ENCODE peak calls at places on chromosomes 16 and 17, in four cellular contexts. C is GM12878, W is GM12891, P is HL-60. E is an unnamed sample.

GRCh38 chr16:74279266-74279665 is 17.3 kb upstream of the PSMD7 start:
- DNase-seq in C (no peak), W (no peak), P (no peak), E (no peak)

GRCh38 chr17:60154616-60155426 is 5.0 kb downstream of the CA4 start:
- DNase-seq in C (no peak), W (no peak), P (no peak), E (no peak)

GRCh38 chr16:71626018-71626857 is at the start of gene MARVELD3:
- DNase-seq in C (no peak), W (peak; percentile 41), P (no peak), E (peak; percentile 60)

GRCh38 chr16:84643180-84643583 is 5.1 kb upstream of the KLHL36 start:
- DNase-seq in C (no peak), W (no peak), P (peak; percentile 86), E (no peak)

GRCh38 chr17:73644145-73645049 is at the start of gene SDK2:
- DNase-seq in C (no peak), W (peak; percentile 32), P (no peak), E (no peak)

GRCh38 chr17:45093444-45094110 is 32.5 kb downstream of the NMT1 start:
- DNase-seq in C (no peak), W (no peak), P (no peak), E (no peak)

GRCh38 chr16:81618187-81618586 is 160.9 kb upstream of the PLCG2 start:
- DNase-seq in C (no peak), W (no peak), P (no peak), E (no peak)

GRCh38 chr16:68328151-68328859 is 17.5 kb downstream of the PRMT7 start:
- DNase-seq in C (peak; percentile 57), W (peak; percentile 62), P (peak; percentile 66), E (peak; percentile 78)

GRCh38 chr17:17511293-17511741 is 15.1 kb upstream of the RASD1 start:
- DNase-seq in C (no peak), W (no peak), P (no peak), E (no peak)

GRCh38 chr17:31588034-31588433 is 196.6 kb downstream of the RAB11FIP4 start:
- DNase-seq in C (no peak), W (no peak), P (no peak), E (no peak)

GRCh38 chr16:87457051-87457611 is 35.7 kb downstream of the ZCCHC14 start:
- DNase-seq in C (no peak), W (no peak), P (no peak), E (no peak)

GRCh38 chr17:65664296-65664695 is 102.8 kb upstream of the AXIN2 start:
- DNase-seq in C (no peak), W (no peak), P (no peak), E (no peak)

GRCh38 chr16:49000594-49000993 is 281.0 kb downstream of the CBLN1 start:
- DNase-seq in C (no peak), W (no peak), P (no peak), E (peak; percentile 18)

GRCh38 chr16:46812781-46813555 is 18.0 kb downstream of the C16orf87 start:
- DNase-seq in C (no peak), W (no peak), P (no peak), E (no peak)

GRCh38 chr17:3030096-3030495 is 33.3 kb downstream of the OR1D5 start:
- DNase-seq in C (no peak), W (no peak), P (no peak), E (no peak)

GRCh38 chr16:21222495-21223337 is 10.8 kb upstream of the ANKS4B start:
- DNase-seq in C (no peak), W (no peak), P (no peak), E (no peak)

GRCh38 chr17:69607162-69607834 is 192.8 kb downstream of the MAP2K6 start:
- DNase-seq in C (peak; percentile 45), W (peak; percentile 12), P (peak; percentile 0), E (peak; percentile 15)

GRCh38 chr17:45227631-45228120 is 6.0 kb downstream of the FMNL1 start:
- DNase-seq in C (no peak), W (no peak), P (no peak), E (no peak)

GRCh38 chr16:63315229-63315628 is 1279.0 kb upstream of the CDH8 start:
- DNase-seq in C (no peak), W (no peak), P (no peak), E (no peak)

GRCh38 chr17:39547713-39548478 is 59.8 kb downstream of the NEUROD2 start:
- DNase-seq in C (peak; percentile 31), W (peak; percentile 63), P (peak; percentile 15), E (peak; percentile 75)

GRCh38 chr17:21452377-21453143 is 76.4 kb downstream of the KCNJ12 start:
- DNase-seq in C (no peak), W (no peak), P (peak; percentile 59), E (peak; percentile 23)

GRCh38 chr16:58614860-58615259 is 14.8 kb downstream of the CNOT1 start:
- DNase-seq in C (no peak), W (no peak), P (no peak), E (no peak)

GRCh38 chr17:73620414-73620813 is 23.8 kb downstream of the SDK2 start:
- DNase-seq in C (no peak), W (no peak), P (no peak), E (no peak)

GRCh38 chr16:70437017-70437581 is 1.8 kb downstream of the ST3GAL2 start:
- DNase-seq in C (no peak), W (no peak), P (no peak), E (peak; percentile 62)
- TF ChIP-seq SPI1 in C (no peak), W (no peak), P (no peak), E (no peak)

DNA sequence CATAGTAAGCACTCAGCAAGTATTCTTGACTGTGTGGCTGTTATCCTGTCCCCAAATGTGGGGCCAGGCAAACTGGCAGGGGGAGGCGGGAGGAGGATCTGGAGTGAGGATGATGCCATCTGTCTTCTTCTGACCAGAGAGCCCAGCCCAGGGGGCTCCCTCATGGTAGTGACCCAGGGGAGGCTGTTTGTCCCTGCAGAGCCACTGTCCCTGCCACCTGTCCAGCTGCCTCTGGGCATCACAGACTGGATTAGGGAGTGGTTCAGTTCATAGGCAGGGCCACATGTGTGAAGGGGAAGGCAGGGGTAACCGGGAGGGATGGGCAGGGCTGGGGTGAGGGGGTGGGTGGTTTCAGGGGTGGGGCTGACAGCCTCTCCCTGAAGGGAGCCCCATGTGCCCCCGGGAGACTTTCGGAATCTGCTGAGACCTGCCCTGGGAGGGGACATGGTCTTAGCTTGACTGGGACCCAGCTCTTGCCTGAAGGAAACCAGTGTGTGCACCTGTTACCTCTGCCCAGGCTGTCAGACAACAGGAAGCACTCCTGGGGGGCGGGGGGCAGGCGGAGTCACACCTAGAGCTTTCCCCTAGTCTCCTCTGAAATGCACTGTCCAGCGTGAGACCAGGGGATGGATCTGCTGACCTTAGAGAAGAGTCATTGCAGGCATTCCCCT is 15.2 kb downstream of the ARHGAP23 start:
- DNase-seq in C (peak; percentile 30), W (no peak), P (no peak), E (no peak)
- TF ChIP-seq SPI1 in C (no peak), W (no peak), P (no peak), E (no peak)

GRCh38 chr17:50147841-50148225 is 2.6 kb downstream of the PPP1R9B start:
- DNase-seq in C (no peak), W (no peak), P (no peak), E (no peak)
- TF ChIP-seq SPI1 in C (no peak), W (no peak), P (no peak), E (no peak)

DNA sequence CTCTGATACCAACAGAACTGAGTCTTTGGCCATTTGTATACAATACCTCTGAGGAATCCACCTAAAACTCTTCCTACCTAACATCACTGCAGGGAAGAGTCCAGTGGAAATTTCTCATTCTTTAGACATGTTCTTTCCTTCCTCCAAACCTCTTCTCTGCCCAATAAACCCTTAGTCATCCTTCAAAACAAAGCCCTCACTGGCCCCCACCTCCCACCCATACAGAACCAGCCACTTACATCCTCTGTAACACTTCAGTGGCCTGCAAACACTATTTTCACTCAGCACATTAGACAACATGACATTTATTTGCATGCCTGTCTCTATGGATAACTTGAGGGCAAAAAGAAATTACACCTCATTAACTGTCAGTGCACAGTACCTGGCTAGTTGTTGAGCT is 200.3 kb upstream of the NOG start:
- DNase-seq in C (no peak), W (no peak), P (no peak), E (no peak)
- TF ChIP-seq SPI1 in C (no peak), W (no peak), P (no peak), E (no peak)

GRCh38 chr16:11066231-11066870 is 122.0 kb downstream of the CLEC16A start:
- DNase-seq in C (no peak), W (no peak), P (peak; percentile 89), E (no peak)

GRCh38 chr16:11063432-11064201 is 119.3 kb downstream of the CLEC16A start:
- DNase-seq in C (no peak), W (no peak), P (peak; percentile 18), E (no peak)

GRCh38 chr16:11067266-11067665 is 122.9 kb downstream of the CLEC16A start:
- DNase-seq in C (no peak), W (no peak), P (no peak), E (no peak)

GRCh38 chr16:11064202-11064540 is 119.8 kb downstream of the CLEC16A start:
- DNase-seq in C (no peak), W (no peak), P (no peak), E (no peak)

DNA sequence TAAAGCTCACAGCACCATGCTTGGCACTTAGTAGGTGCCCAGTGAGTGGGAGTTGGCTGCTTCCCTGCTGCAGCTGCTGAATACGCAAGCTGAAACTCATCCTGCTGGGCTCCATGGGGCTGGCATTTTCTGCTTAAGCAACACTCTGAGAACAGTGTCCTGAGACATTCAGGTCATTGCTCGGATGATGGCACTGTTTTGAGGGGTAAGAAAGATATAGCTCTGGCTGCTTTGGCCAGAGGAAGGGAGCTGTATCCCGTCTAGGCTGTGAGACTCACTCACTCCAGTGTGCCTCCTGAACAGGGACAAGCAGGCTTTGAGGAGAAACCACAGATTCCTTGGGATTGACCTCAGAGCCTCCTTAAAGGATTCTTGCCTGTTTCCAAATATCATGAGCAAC is 120.5 kb downstream of the CLEC16A start:
- DNase-seq in C (no peak), W (no peak), P (no peak), E (no peak)
- TF ChIP-seq SPI1 in C (no peak), W (no peak), P (no peak), E (no peak)

DNA sequence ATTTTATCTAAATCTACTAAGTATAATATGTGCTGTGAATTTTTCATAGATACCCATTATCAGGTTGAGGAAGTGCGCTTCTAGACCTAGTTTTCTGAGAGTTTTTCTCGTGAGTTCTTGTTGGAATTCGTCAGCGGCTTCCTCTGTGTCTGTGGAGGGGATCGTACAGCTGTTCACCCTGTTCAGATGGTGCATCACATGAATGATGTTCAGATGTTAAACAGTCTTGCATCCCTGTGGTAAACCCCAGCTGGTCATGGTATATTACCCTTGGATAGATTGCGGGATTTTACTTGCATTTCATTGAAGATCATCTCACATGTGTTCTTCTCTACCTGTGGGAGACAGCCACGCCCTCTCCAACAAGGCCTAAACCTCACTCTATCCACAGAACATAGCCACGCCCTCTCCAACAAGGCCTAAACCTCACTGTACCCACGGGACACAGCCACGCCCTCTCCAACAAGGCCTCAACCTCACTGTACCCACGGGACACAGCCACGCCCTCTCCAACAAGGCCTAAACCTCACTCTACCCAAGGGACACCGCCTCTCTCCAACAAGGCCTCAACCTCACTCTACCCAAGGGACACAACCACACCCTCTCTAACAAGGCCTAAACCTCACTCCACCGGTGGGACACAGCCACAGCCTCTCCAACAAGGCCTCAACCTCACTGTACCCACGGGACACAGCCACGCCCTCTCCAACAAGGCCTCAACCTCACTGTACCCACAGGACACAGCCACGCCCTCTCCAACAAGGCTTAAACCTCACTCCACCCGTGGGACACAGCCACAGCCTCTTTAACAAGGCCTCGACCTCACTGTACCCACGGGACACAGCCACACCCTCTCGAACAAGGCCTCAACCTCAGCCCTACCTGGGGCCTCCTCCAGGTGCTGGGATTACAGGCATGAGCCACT is 180.2 kb upstream of the CHMP6 start:
- DNase-seq in C (no peak), W (no peak), P (no peak), E (no peak)
- TF ChIP-seq SPI1 in C (no peak), W (no peak), P (no peak), E (no peak)

E was measured in K562.